ENCODE peak calls at places on chromosomes 4 and X, in eight cellular contexts. One of them, this sample, is unnamed.

GRCh38 chr4:75494563-75494962 is 19.6 kb downstream of the RCHY1 start:
- DNase-seq in glutamatergic neuron: no peak
- DNase-seq in activated effector memory CD4-positive, alpha-beta T cell treated with anti-CD3 and anti-CD28 coated beads, Interleukin-2, amount 50 U/mL, for 16 hours: no peak
- DNase-seq in activated CD8-positive, alpha-beta memory T cell treated with anti-CD3 and anti-CD28 coated beads for 1 hour: no peak
- DNase-seq in activated naive CD4-positive, alpha-beta T cell treated with anti-CD3 and anti-CD28 coated beads, Interleukin-2, amount 10 ng/mL, durations not matched to agents 7 days and 5 days: no peak
- DNase-seq in sciatic nerve: no peak
- DNase-seq in GM13977: no peak
- DNase-seq in NCI-H510A treated with DMSO at 0.1 percent for 48 hours: no peak
- DNase-seq in this sample: no peak

GRCh38 chrX:102934624-102935023 is 2.4 kb upstream of the RAB40AL start:
- DNase-seq in glutamatergic neuron: peak; percentile 30
- DNase-seq in activated effector memory CD4-positive, alpha-beta T cell treated with anti-CD3 and anti-CD28 coated beads, Interleukin-2, amount 50 U/mL, for 16 hours: peak; percentile 61
- DNase-seq in activated CD8-positive, alpha-beta memory T cell treated with anti-CD3 and anti-CD28 coated beads for 1 hour: no peak
- DNase-seq in activated naive CD4-positive, alpha-beta T cell treated with anti-CD3 and anti-CD28 coated beads, Interleukin-2, amount 10 ng/mL, durations not matched to agents 7 days and 5 days: peak; percentile 48
- DNase-seq in sciatic nerve: no peak
- DNase-seq in GM13977: peak; percentile 47
- DNase-seq in NCI-H510A treated with DMSO at 0.1 percent for 48 hours: no peak
- DNase-seq in this sample: no peak

GRCh38 chr4:6548201-6548881 is 26.6 kb upstream of the MAN2B2 start:
- DNase-seq in glutamatergic neuron: peak; percentile 83
- DNase-seq in activated effector memory CD4-positive, alpha-beta T cell treated with anti-CD3 and anti-CD28 coated beads, Interleukin-2, amount 50 U/mL, for 16 hours: no peak
- DNase-seq in activated CD8-positive, alpha-beta memory T cell treated with anti-CD3 and anti-CD28 coated beads for 1 hour: no peak
- DNase-seq in activated naive CD4-positive, alpha-beta T cell treated with anti-CD3 and anti-CD28 coated beads, Interleukin-2, amount 10 ng/mL, durations not matched to agents 7 days and 5 days: peak; percentile 25
- DNase-seq in sciatic nerve: no peak
- DNase-seq in GM13977: no peak
- DNase-seq in NCI-H510A treated with DMSO at 0.1 percent for 48 hours: peak; percentile 21
- DNase-seq in this sample: no peak

GRCh38 chr4:11597506-11597905 is 168.8 kb upstream of the HS3ST1 start:
- DNase-seq in glutamatergic neuron: no peak
- DNase-seq in activated effector memory CD4-positive, alpha-beta T cell treated with anti-CD3 and anti-CD28 coated beads, Interleukin-2, amount 50 U/mL, for 16 hours: no peak
- DNase-seq in activated CD8-positive, alpha-beta memory T cell treated with anti-CD3 and anti-CD28 coated beads for 1 hour: no peak
- DNase-seq in activated naive CD4-positive, alpha-beta T cell treated with anti-CD3 and anti-CD28 coated beads, Interleukin-2, amount 10 ng/mL, durations not matched to agents 7 days and 5 days: no peak
- DNase-seq in sciatic nerve: no peak
- DNase-seq in GM13977: no peak
- DNase-seq in NCI-H510A treated with DMSO at 0.1 percent for 48 hours: peak; percentile 59
- DNase-seq in this sample: no peak

GRCh38 chrX:7144126-7144525 is 3.4 kb upstream of the STS start:
- DNase-seq in glutamatergic neuron: no peak
- DNase-seq in activated effector memory CD4-positive, alpha-beta T cell treated with anti-CD3 and anti-CD28 coated beads, Interleukin-2, amount 50 U/mL, for 16 hours: no peak
- DNase-seq in activated CD8-positive, alpha-beta memory T cell treated with anti-CD3 and anti-CD28 coated beads for 1 hour: no peak
- DNase-seq in activated naive CD4-positive, alpha-beta T cell treated with anti-CD3 and anti-CD28 coated beads, Interleukin-2, amount 10 ng/mL, durations not matched to agents 7 days and 5 days: no peak
- DNase-seq in sciatic nerve: no peak
- DNase-seq in GM13977: no peak
- DNase-seq in NCI-H510A treated with DMSO at 0.1 percent for 48 hours: no peak
- DNase-seq in this sample: no peak

GRCh38 chr4:121900132-121900983 is 30.1 kb upstream of the BBS7 start:
- DNase-seq in glutamatergic neuron: peak; percentile 53
- DNase-seq in activated effector memory CD4-positive, alpha-beta T cell treated with anti-CD3 and anti-CD28 coated beads, Interleukin-2, amount 50 U/mL, for 16 hours: peak; percentile 72
- DNase-seq in activated CD8-positive, alpha-beta memory T cell treated with anti-CD3 and anti-CD28 coated beads for 1 hour: peak; percentile 16
- DNase-seq in activated naive CD4-positive, alpha-beta T cell treated with anti-CD3 and anti-CD28 coated beads, Interleukin-2, amount 10 ng/mL, durations not matched to agents 7 days and 5 days: peak; percentile 64
- DNase-seq in sciatic nerve: peak; percentile 63
- DNase-seq in GM13977: peak; percentile 24
- DNase-seq in NCI-H510A treated with DMSO at 0.1 percent for 48 hours: peak; percentile 7
- DNase-seq in this sample: no peak

GRCh38 chrX:154444001-154444754 is at the start of gene FAM50A:
- DNase-seq in glutamatergic neuron: peak; percentile 81
- DNase-seq in activated effector memory CD4-positive, alpha-beta T cell treated with anti-CD3 and anti-CD28 coated beads, Interleukin-2, amount 50 U/mL, for 16 hours: peak; percentile 90
- DNase-seq in activated CD8-positive, alpha-beta memory T cell treated with anti-CD3 and anti-CD28 coated beads for 1 hour: peak; percentile 50
- DNase-seq in activated naive CD4-positive, alpha-beta T cell treated with anti-CD3 and anti-CD28 coated beads, Interleukin-2, amount 10 ng/mL, durations not matched to agents 7 days and 5 days: peak; percentile 81
- DNase-seq in sciatic nerve: peak; percentile 88
- DNase-seq in GM13977: peak; percentile 93
- DNase-seq in NCI-H510A treated with DMSO at 0.1 percent for 48 hours: peak; percentile 61
- DNase-seq in this sample: no peak

GRCh38 chrX:1162119-1162916 is 50.1 kb downstream of the CRLF2 start:
- DNase-seq in glutamatergic neuron: no peak
- DNase-seq in activated effector memory CD4-positive, alpha-beta T cell treated with anti-CD3 and anti-CD28 coated beads, Interleukin-2, amount 50 U/mL, for 16 hours: no peak
- DNase-seq in activated CD8-positive, alpha-beta memory T cell treated with anti-CD3 and anti-CD28 coated beads for 1 hour: no peak
- DNase-seq in activated naive CD4-positive, alpha-beta T cell treated with anti-CD3 and anti-CD28 coated beads, Interleukin-2, amount 10 ng/mL, durations not matched to agents 7 days and 5 days: no peak
- DNase-seq in sciatic nerve: no peak
- DNase-seq in GM13977: no peak
- DNase-seq in NCI-H510A treated with DMSO at 0.1 percent for 48 hours: no peak
- DNase-seq in this sample: no peak

GRCh38 chr4:184653650-184654049 is 4.1 kb downstream of the PRIMPOL start:
- DNase-seq in glutamatergic neuron: no peak
- DNase-seq in activated effector memory CD4-positive, alpha-beta T cell treated with anti-CD3 and anti-CD28 coated beads, Interleukin-2, amount 50 U/mL, for 16 hours: no peak
- DNase-seq in activated CD8-positive, alpha-beta memory T cell treated with anti-CD3 and anti-CD28 coated beads for 1 hour: no peak
- DNase-seq in activated naive CD4-positive, alpha-beta T cell treated with anti-CD3 and anti-CD28 coated beads, Interleukin-2, amount 10 ng/mL, durations not matched to agents 7 days and 5 days: no peak
- DNase-seq in sciatic nerve: no peak
- DNase-seq in GM13977: no peak
- DNase-seq in NCI-H510A treated with DMSO at 0.1 percent for 48 hours: no peak
- DNase-seq in this sample: no peak

GRCh38 chr4:144494280-144494679 is 151.7 kb upstream of the HHIP start:
- DNase-seq in glutamatergic neuron: no peak
- DNase-seq in activated effector memory CD4-positive, alpha-beta T cell treated with anti-CD3 and anti-CD28 coated beads, Interleukin-2, amount 50 U/mL, for 16 hours: no peak
- DNase-seq in activated CD8-positive, alpha-beta memory T cell treated with anti-CD3 and anti-CD28 coated beads for 1 hour: no peak
- DNase-seq in activated naive CD4-positive, alpha-beta T cell treated with anti-CD3 and anti-CD28 coated beads, Interleukin-2, amount 10 ng/mL, durations not matched to agents 7 days and 5 days: no peak
- DNase-seq in sciatic nerve: no peak
- DNase-seq in GM13977: no peak
- DNase-seq in NCI-H510A treated with DMSO at 0.1 percent for 48 hours: no peak
- DNase-seq in this sample: no peak

GRCh38 chrX:140733766-140734342 is 24.3 kb downstream of the LINC00632 start:
- DNase-seq in glutamatergic neuron: peak; percentile 16
- DNase-seq in activated effector memory CD4-positive, alpha-beta T cell treated with anti-CD3 and anti-CD28 coated beads, Interleukin-2, amount 50 U/mL, for 16 hours: no peak
- DNase-seq in activated CD8-positive, alpha-beta memory T cell treated with anti-CD3 and anti-CD28 coated beads for 1 hour: no peak
- DNase-seq in activated naive CD4-positive, alpha-beta T cell treated with anti-CD3 and anti-CD28 coated beads, Interleukin-2, amount 10 ng/mL, durations not matched to agents 7 days and 5 days: no peak
- DNase-seq in sciatic nerve: no peak
- DNase-seq in GM13977: peak; percentile 42
- DNase-seq in NCI-H510A treated with DMSO at 0.1 percent for 48 hours: peak; percentile 31
- DNase-seq in this sample: no peak

GRCh38 chr4:70559216-70559830 is 32.7 kb upstream of the AMBN start:
- DNase-seq in glutamatergic neuron: peak; percentile 54
- DNase-seq in activated effector memory CD4-positive, alpha-beta T cell treated with anti-CD3 and anti-CD28 coated beads, Interleukin-2, amount 50 U/mL, for 16 hours: no peak
- DNase-seq in activated CD8-positive, alpha-beta memory T cell treated with anti-CD3 and anti-CD28 coated beads for 1 hour: peak; percentile 3
- DNase-seq in activated naive CD4-positive, alpha-beta T cell treated with anti-CD3 and anti-CD28 coated beads, Interleukin-2, amount 10 ng/mL, durations not matched to agents 7 days and 5 days: peak; percentile 55
- DNase-seq in sciatic nerve: peak; percentile 65
- DNase-seq in GM13977: peak; percentile 61
- DNase-seq in NCI-H510A treated with DMSO at 0.1 percent for 48 hours: peak; percentile 72
- DNase-seq in this sample: no peak

GRCh38 chrX:133302775-133303445 is 84.8 kb upstream of the TFDP3 start:
- DNase-seq in glutamatergic neuron: no peak
- DNase-seq in activated effector memory CD4-positive, alpha-beta T cell treated with anti-CD3 and anti-CD28 coated beads, Interleukin-2, amount 50 U/mL, for 16 hours: no peak
- DNase-seq in activated CD8-positive, alpha-beta memory T cell treated with anti-CD3 and anti-CD28 coated beads for 1 hour: no peak
- DNase-seq in activated naive CD4-positive, alpha-beta T cell treated with anti-CD3 and anti-CD28 coated beads, Interleukin-2, amount 10 ng/mL, durations not matched to agents 7 days and 5 days: no peak
- DNase-seq in sciatic nerve: no peak
- DNase-seq in GM13977: no peak
- DNase-seq in NCI-H510A treated with DMSO at 0.1 percent for 48 hours: no peak
- DNase-seq in this sample: no peak

GRCh38 chr4:1593458-1593857 is 90.7 kb downstream of the FAM53A start:
- DNase-seq in glutamatergic neuron: peak; percentile 18
- DNase-seq in activated effector memory CD4-positive, alpha-beta T cell treated with anti-CD3 and anti-CD28 coated beads, Interleukin-2, amount 50 U/mL, for 16 hours: no peak
- DNase-seq in activated CD8-positive, alpha-beta memory T cell treated with anti-CD3 and anti-CD28 coated beads for 1 hour: no peak
- DNase-seq in activated naive CD4-positive, alpha-beta T cell treated with anti-CD3 and anti-CD28 coated beads, Interleukin-2, amount 10 ng/mL, durations not matched to agents 7 days and 5 days: no peak
- DNase-seq in sciatic nerve: no peak
- DNase-seq in GM13977: no peak
- DNase-seq in NCI-H510A treated with DMSO at 0.1 percent for 48 hours: no peak
- DNase-seq in this sample: no peak

GRCh38 chrX:40152173-40152705 is 54.5 kb upstream of the BCOR start:
- DNase-seq in glutamatergic neuron: peak; percentile 31
- DNase-seq in activated effector memory CD4-positive, alpha-beta T cell treated with anti-CD3 and anti-CD28 coated beads, Interleukin-2, amount 50 U/mL, for 16 hours: peak; percentile 72
- DNase-seq in activated CD8-positive, alpha-beta memory T cell treated with anti-CD3 and anti-CD28 coated beads for 1 hour: no peak
- DNase-seq in activated naive CD4-positive, alpha-beta T cell treated with anti-CD3 and anti-CD28 coated beads, Interleukin-2, amount 10 ng/mL, durations not matched to agents 7 days and 5 days: peak; percentile 58
- DNase-seq in sciatic nerve: no peak
- DNase-seq in GM13977: peak; percentile 29
- DNase-seq in NCI-H510A treated with DMSO at 0.1 percent for 48 hours: no peak
- DNase-seq in this sample: no peak

GRCh38 chr4:122762520-122762919 is 30.0 kb downstream of the BBS12 start:
- DNase-seq in glutamatergic neuron: no peak
- DNase-seq in activated effector memory CD4-positive, alpha-beta T cell treated with anti-CD3 and anti-CD28 coated beads, Interleukin-2, amount 50 U/mL, for 16 hours: no peak
- DNase-seq in activated CD8-positive, alpha-beta memory T cell treated with anti-CD3 and anti-CD28 coated beads for 1 hour: no peak
- DNase-seq in activated naive CD4-positive, alpha-beta T cell treated with anti-CD3 and anti-CD28 coated beads, Interleukin-2, amount 10 ng/mL, durations not matched to agents 7 days and 5 days: peak; percentile 25
- DNase-seq in sciatic nerve: no peak
- DNase-seq in GM13977: no peak
- DNase-seq in NCI-H510A treated with DMSO at 0.1 percent for 48 hours: no peak
- DNase-seq in this sample: no peak

GRCh38 chr4:105679186-105679585 is 29.3 kb downstream of the INTS12 start:
- DNase-seq in glutamatergic neuron: no peak
- DNase-seq in activated effector memory CD4-positive, alpha-beta T cell treated with anti-CD3 and anti-CD28 coated beads, Interleukin-2, amount 50 U/mL, for 16 hours: no peak
- DNase-seq in activated CD8-positive, alpha-beta memory T cell treated with anti-CD3 and anti-CD28 coated beads for 1 hour: no peak
- DNase-seq in activated naive CD4-positive, alpha-beta T cell treated with anti-CD3 and anti-CD28 coated beads, Interleukin-2, amount 10 ng/mL, durations not matched to agents 7 days and 5 days: no peak
- DNase-seq in sciatic nerve: no peak
- DNase-seq in GM13977: no peak
- DNase-seq in NCI-H510A treated with DMSO at 0.1 percent for 48 hours: peak; percentile 4
- DNase-seq in this sample: no peak

GRCh38 chrX:73851014-73852009 is 288.3 kb downstream of the CHIC1 start:
- DNase-seq in glutamatergic neuron: no peak
- DNase-seq in activated effector memory CD4-positive, alpha-beta T cell treated with anti-CD3 and anti-CD28 coated beads, Interleukin-2, amount 50 U/mL, for 16 hours: no peak
- DNase-seq in activated CD8-positive, alpha-beta memory T cell treated with anti-CD3 and anti-CD28 coated beads for 1 hour: no peak
- DNase-seq in activated naive CD4-positive, alpha-beta T cell treated with anti-CD3 and anti-CD28 coated beads, Interleukin-2, amount 10 ng/mL, durations not matched to agents 7 days and 5 days: no peak
- DNase-seq in sciatic nerve: peak; percentile 89
- DNase-seq in GM13977: peak; percentile 78
- DNase-seq in NCI-H510A treated with DMSO at 0.1 percent for 48 hours: no peak
- DNase-seq in this sample: peak; percentile 61

GRCh38 chrX:77749695-77750094 is 36.3 kb downstream of the ATRX start:
- DNase-seq in glutamatergic neuron: no peak
- DNase-seq in activated effector memory CD4-positive, alpha-beta T cell treated with anti-CD3 and anti-CD28 coated beads, Interleukin-2, amount 50 U/mL, for 16 hours: no peak
- DNase-seq in activated CD8-positive, alpha-beta memory T cell treated with anti-CD3 and anti-CD28 coated beads for 1 hour: no peak
- DNase-seq in activated naive CD4-positive, alpha-beta T cell treated with anti-CD3 and anti-CD28 coated beads, Interleukin-2, amount 10 ng/mL, durations not matched to agents 7 days and 5 days: no peak
- DNase-seq in sciatic nerve: no peak
- DNase-seq in GM13977: no peak
- DNase-seq in NCI-H510A treated with DMSO at 0.1 percent for 48 hours: no peak
- DNase-seq in this sample: no peak

GRCh38 chr4:35423104-35423503 is 821.2 kb downstream of the ARAP2 start:
- DNase-seq in glutamatergic neuron: no peak
- DNase-seq in activated effector memory CD4-positive, alpha-beta T cell treated with anti-CD3 and anti-CD28 coated beads, Interleukin-2, amount 50 U/mL, for 16 hours: no peak
- DNase-seq in activated CD8-positive, alpha-beta memory T cell treated with anti-CD3 and anti-CD28 coated beads for 1 hour: no peak
- DNase-seq in activated naive CD4-positive, alpha-beta T cell treated with anti-CD3 and anti-CD28 coated beads, Interleukin-2, amount 10 ng/mL, durations not matched to agents 7 days and 5 days: no peak
- DNase-seq in sciatic nerve: no peak
- DNase-seq in GM13977: no peak
- DNase-seq in NCI-H510A treated with DMSO at 0.1 percent for 48 hours: no peak
- DNase-seq in this sample: no peak

GRCh38 chr4:126564283-126564854 is 1068.4 kb upstream of the INTU start:
- DNase-seq in glutamatergic neuron: no peak
- DNase-seq in activated effector memory CD4-positive, alpha-beta T cell treated with anti-CD3 and anti-CD28 coated beads, Interleukin-2, amount 50 U/mL, for 16 hours: no peak
- DNase-seq in activated CD8-positive, alpha-beta memory T cell treated with anti-CD3 and anti-CD28 coated beads for 1 hour: no peak
- DNase-seq in activated naive CD4-positive, alpha-beta T cell treated with anti-CD3 and anti-CD28 coated beads, Interleukin-2, amount 10 ng/mL, durations not matched to agents 7 days and 5 days: no peak
- DNase-seq in sciatic nerve: no peak
- DNase-seq in GM13977: no peak
- DNase-seq in NCI-H510A treated with DMSO at 0.1 percent for 48 hours: no peak
- DNase-seq in this sample: no peak

GRCh38 chr4:118154643-118155042 is 120.4 kb downstream of the NDST3 start:
- DNase-seq in glutamatergic neuron: no peak
- DNase-seq in activated effector memory CD4-positive, alpha-beta T cell treated with anti-CD3 and anti-CD28 coated beads, Interleukin-2, amount 50 U/mL, for 16 hours: no peak
- DNase-seq in activated CD8-positive, alpha-beta memory T cell treated with anti-CD3 and anti-CD28 coated beads for 1 hour: no peak
- DNase-seq in activated naive CD4-positive, alpha-beta T cell treated with anti-CD3 and anti-CD28 coated beads, Interleukin-2, amount 10 ng/mL, durations not matched to agents 7 days and 5 days: no peak
- DNase-seq in sciatic nerve: no peak
- DNase-seq in GM13977: no peak
- DNase-seq in NCI-H510A treated with DMSO at 0.1 percent for 48 hours: no peak
- DNase-seq in this sample: no peak

GRCh38 chr4:87884976-87885574 is 52.3 kb downstream of the MEPE start:
- DNase-seq in glutamatergic neuron: no peak
- DNase-seq in activated effector memory CD4-positive, alpha-beta T cell treated with anti-CD3 and anti-CD28 coated beads, Interleukin-2, amount 50 U/mL, for 16 hours: no peak
- DNase-seq in activated CD8-positive, alpha-beta memory T cell treated with anti-CD3 and anti-CD28 coated beads for 1 hour: no peak
- DNase-seq in activated naive CD4-positive, alpha-beta T cell treated with anti-CD3 and anti-CD28 coated beads, Interleukin-2, amount 10 ng/mL, durations not matched to agents 7 days and 5 days: no peak
- DNase-seq in sciatic nerve: no peak
- DNase-seq in GM13977: no peak
- DNase-seq in NCI-H510A treated with DMSO at 0.1 percent for 48 hours: no peak
- DNase-seq in this sample: no peak

GRCh38 chrX:96027363-96027894 is 657.2 kb upstream of the DIAPH2 start:
- DNase-seq in glutamatergic neuron: no peak
- DNase-seq in activated effector memory CD4-positive, alpha-beta T cell treated with anti-CD3 and anti-CD28 coated beads, Interleukin-2, amount 50 U/mL, for 16 hours: no peak
- DNase-seq in activated CD8-positive, alpha-beta memory T cell treated with anti-CD3 and anti-CD28 coated beads for 1 hour: no peak
- DNase-seq in activated naive CD4-positive, alpha-beta T cell treated with anti-CD3 and anti-CD28 coated beads, Interleukin-2, amount 10 ng/mL, durations not matched to agents 7 days and 5 days: no peak
- DNase-seq in sciatic nerve: no peak
- DNase-seq in GM13977: no peak
- DNase-seq in NCI-H510A treated with DMSO at 0.1 percent for 48 hours: no peak
- DNase-seq in this sample: no peak

GRCh38 chr4:145937021-145937861 is 1.4 kb downstream of the ZNF827 start:
- DNase-seq in glutamatergic neuron: peak; percentile 76
- DNase-seq in activated effector memory CD4-positive, alpha-beta T cell treated with anti-CD3 and anti-CD28 coated beads, Interleukin-2, amount 50 U/mL, for 16 hours: peak; percentile 78
- DNase-seq in activated CD8-positive, alpha-beta memory T cell treated with anti-CD3 and anti-CD28 coated beads for 1 hour: peak; percentile 33
- DNase-seq in activated naive CD4-positive, alpha-beta T cell treated with anti-CD3 and anti-CD28 coated beads, Interleukin-2, amount 10 ng/mL, durations not matched to agents 7 days and 5 days: peak; percentile 65
- DNase-seq in sciatic nerve: peak; percentile 76
- DNase-seq in GM13977: peak; percentile 77
- DNase-seq in NCI-H510A treated with DMSO at 0.1 percent for 48 hours: peak; percentile 18
- DNase-seq in this sample: peak; percentile 8

GRCh38 chr4:24535399-24535798 is 49.0 kb downstream of the DHX15 start:
- DNase-seq in glutamatergic neuron: no peak
- DNase-seq in activated effector memory CD4-positive, alpha-beta T cell treated with anti-CD3 and anti-CD28 coated beads, Interleukin-2, amount 50 U/mL, for 16 hours: no peak
- DNase-seq in activated CD8-positive, alpha-beta memory T cell treated with anti-CD3 and anti-CD28 coated beads for 1 hour: no peak
- DNase-seq in activated naive CD4-positive, alpha-beta T cell treated with anti-CD3 and anti-CD28 coated beads, Interleukin-2, amount 10 ng/mL, durations not matched to agents 7 days and 5 days: no peak
- DNase-seq in sciatic nerve: no peak
- DNase-seq in GM13977: no peak
- DNase-seq in NCI-H510A treated with DMSO at 0.1 percent for 48 hours: no peak
- DNase-seq in this sample: no peak

GRCh38 chr4:47315346-47315745 is 148.2 kb downstream of the COMMD8 start:
- DNase-seq in glutamatergic neuron: no peak
- DNase-seq in activated effector memory CD4-positive, alpha-beta T cell treated with anti-CD3 and anti-CD28 coated beads, Interleukin-2, amount 50 U/mL, for 16 hours: no peak
- DNase-seq in activated CD8-positive, alpha-beta memory T cell treated with anti-CD3 and anti-CD28 coated beads for 1 hour: no peak
- DNase-seq in activated naive CD4-positive, alpha-beta T cell treated with anti-CD3 and anti-CD28 coated beads, Interleukin-2, amount 10 ng/mL, durations not matched to agents 7 days and 5 days: no peak
- DNase-seq in sciatic nerve: no peak
- DNase-seq in GM13977: no peak
- DNase-seq in NCI-H510A treated with DMSO at 0.1 percent for 48 hours: no peak
- DNase-seq in this sample: no peak

GRCh38 chrX:72554448-72555140 is 18.0 kb downstream of the HDAC8 start:
- DNase-seq in glutamatergic neuron: peak; percentile 32
- DNase-seq in activated effector memory CD4-positive, alpha-beta T cell treated with anti-CD3 and anti-CD28 coated beads, Interleukin-2, amount 50 U/mL, for 16 hours: no peak
- DNase-seq in activated CD8-positive, alpha-beta memory T cell treated with anti-CD3 and anti-CD28 coated beads for 1 hour: no peak
- DNase-seq in activated naive CD4-positive, alpha-beta T cell treated with anti-CD3 and anti-CD28 coated beads, Interleukin-2, amount 10 ng/mL, durations not matched to agents 7 days and 5 days: no peak
- DNase-seq in sciatic nerve: no peak
- DNase-seq in GM13977: no peak
- DNase-seq in NCI-H510A treated with DMSO at 0.1 percent for 48 hours: no peak
- DNase-seq in this sample: no peak

GRCh38 chr4:822361-823092 is 3.4 kb downstream of the CPLX1 start:
- DNase-seq in glutamatergic neuron: no peak
- DNase-seq in activated effector memory CD4-positive, alpha-beta T cell treated with anti-CD3 and anti-CD28 coated beads, Interleukin-2, amount 50 U/mL, for 16 hours: no peak
- DNase-seq in activated CD8-positive, alpha-beta memory T cell treated with anti-CD3 and anti-CD28 coated beads for 1 hour: no peak
- DNase-seq in activated naive CD4-positive, alpha-beta T cell treated with anti-CD3 and anti-CD28 coated beads, Interleukin-2, amount 10 ng/mL, durations not matched to agents 7 days and 5 days: no peak
- DNase-seq in sciatic nerve: no peak
- DNase-seq in GM13977: no peak
- DNase-seq in NCI-H510A treated with DMSO at 0.1 percent for 48 hours: no peak
- DNase-seq in this sample: no peak

GRCh38 chr4:67087897-67088296 is 457.4 kb downstream of the CENPC start:
- DNase-seq in glutamatergic neuron: peak; percentile 31
- DNase-seq in activated effector memory CD4-positive, alpha-beta T cell treated with anti-CD3 and anti-CD28 coated beads, Interleukin-2, amount 50 U/mL, for 16 hours: no peak
- DNase-seq in activated CD8-positive, alpha-beta memory T cell treated with anti-CD3 and anti-CD28 coated beads for 1 hour: peak; percentile 10
- DNase-seq in activated naive CD4-positive, alpha-beta T cell treated with anti-CD3 and anti-CD28 coated beads, Interleukin-2, amount 10 ng/mL, durations not matched to agents 7 days and 5 days: peak; percentile 56
- DNase-seq in sciatic nerve: no peak
- DNase-seq in GM13977: peak; percentile 9
- DNase-seq in NCI-H510A treated with DMSO at 0.1 percent for 48 hours: peak; percentile 42
- DNase-seq in this sample: no peak

GRCh38 chr4:163694385-163694784 is 199.9 kb downstream of the TMA16 start:
- DNase-seq in glutamatergic neuron: no peak
- DNase-seq in activated effector memory CD4-positive, alpha-beta T cell treated with anti-CD3 and anti-CD28 coated beads, Interleukin-2, amount 50 U/mL, for 16 hours: no peak
- DNase-seq in activated CD8-positive, alpha-beta memory T cell treated with anti-CD3 and anti-CD28 coated beads for 1 hour: no peak
- DNase-seq in activated naive CD4-positive, alpha-beta T cell treated with anti-CD3 and anti-CD28 coated beads, Interleukin-2, amount 10 ng/mL, durations not matched to agents 7 days and 5 days: no peak
- DNase-seq in sciatic nerve: no peak
- DNase-seq in GM13977: no peak
- DNase-seq in NCI-H510A treated with DMSO at 0.1 percent for 48 hours: no peak
- DNase-seq in this sample: no peak

GRCh38 chr4:38195486-38195885 is 235.3 kb downstream of the PTTG2 start:
- DNase-seq in glutamatergic neuron: no peak
- DNase-seq in activated effector memory CD4-positive, alpha-beta T cell treated with anti-CD3 and anti-CD28 coated beads, Interleukin-2, amount 50 U/mL, for 16 hours: no peak
- DNase-seq in activated CD8-positive, alpha-beta memory T cell treated with anti-CD3 and anti-CD28 coated beads for 1 hour: no peak
- DNase-seq in activated naive CD4-positive, alpha-beta T cell treated with anti-CD3 and anti-CD28 coated beads, Interleukin-2, amount 10 ng/mL, durations not matched to agents 7 days and 5 days: no peak
- DNase-seq in sciatic nerve: no peak
- DNase-seq in GM13977: no peak
- DNase-seq in NCI-H510A treated with DMSO at 0.1 percent for 48 hours: no peak
- DNase-seq in this sample: no peak

GRCh38 chr4:163991268-163991667 is 496.8 kb downstream of the TMA16 start:
- DNase-seq in glutamatergic neuron: no peak
- DNase-seq in activated effector memory CD4-positive, alpha-beta T cell treated with anti-CD3 and anti-CD28 coated beads, Interleukin-2, amount 50 U/mL, for 16 hours: no peak
- DNase-seq in activated CD8-positive, alpha-beta memory T cell treated with anti-CD3 and anti-CD28 coated beads for 1 hour: no peak
- DNase-seq in activated naive CD4-positive, alpha-beta T cell treated with anti-CD3 and anti-CD28 coated beads, Interleukin-2, amount 10 ng/mL, durations not matched to agents 7 days and 5 days: no peak
- DNase-seq in sciatic nerve: no peak
- DNase-seq in GM13977: no peak
- DNase-seq in NCI-H510A treated with DMSO at 0.1 percent for 48 hours: no peak
- DNase-seq in this sample: no peak

GRCh38 chrX:119541188-119541587 is 24.0 kb downstream of the STEEP1 start:
- DNase-seq in glutamatergic neuron: no peak
- DNase-seq in activated effector memory CD4-positive, alpha-beta T cell treated with anti-CD3 and anti-CD28 coated beads, Interleukin-2, amount 50 U/mL, for 16 hours: no peak
- DNase-seq in activated CD8-positive, alpha-beta memory T cell treated with anti-CD3 and anti-CD28 coated beads for 1 hour: no peak
- DNase-seq in activated naive CD4-positive, alpha-beta T cell treated with anti-CD3 and anti-CD28 coated beads, Interleukin-2, amount 10 ng/mL, durations not matched to agents 7 days and 5 days: no peak
- DNase-seq in sciatic nerve: no peak
- DNase-seq in GM13977: no peak
- DNase-seq in NCI-H510A treated with DMSO at 0.1 percent for 48 hours: no peak
- DNase-seq in this sample: no peak